ENCODE peak calls at places on chromosomes 13 and 19, in five cellular contexts. V is activated B cell treated with CpG ODN at 0.5 μM for 24 hours, J is DMS79 treated with DMSO at 0.1 percent for 48 hours, H is NCI-H510A, W is NCI-H2029 treated with DMSO at 0.1 percent for 48 hours. R is an unnamed sample.

GRCh38 chr19:8261347-8261746 is 46.8 kb downstream of the CD320 start:
- DNase-seq in V (no peak), J (no peak), H (no peak), W (no peak), R (no peak)

GRCh38 chr13:99198630-99199029 is 2.0 kb upstream of the UBAC2 start:
- DNase-seq in V (no peak), J (no peak), H (no peak), W (no peak), R (no peak)

GRCh38 chr19:10193666-10194499 is 870 bp downstream of the DNMT1 start:
- DNase-seq in V (no peak), J (no peak), H (no peak), W (no peak), R (peak)

GRCh38 chr19:4707956-4708650 is 15.5 kb downstream of the DPP9 start:
- DNase-seq in V (no peak), J (no peak), H (no peak), W (no peak), R (no peak)

GRCh38 chr13:104641309-104641708 is 1575.1 kb upstream of the SLC10A2 start:
- DNase-seq in V (no peak), J (no peak), H (no peak), W (no peak), R (no peak)

GRCh38 chr13:67224148-67224846 is 5.8 kb downstream of the PCDH9 start:
- DNase-seq in V (peak), J (peak), H (peak), W (peak), R (peak)

GRCh38 chr13:30493670-30494381 is 28.1 kb upstream of the HMGB1 start:
- DNase-seq in V (no peak), J (no peak), H (peak), W (peak), R (no peak)

GRCh38 chr19:46927893-46928292 is 67.1 kb downstream of the ARHGAP35 start:
- DNase-seq in V (no peak), J (no peak), H (no peak), W (no peak), R (no peak)

GRCh38 chr13:70237131-70237530 is 128.9 kb upstream of the KLHL1 start:
- DNase-seq in V (no peak), J (no peak), H (no peak), W (no peak), R (no peak)

GRCh38 chr19:4295972-4296771 is 6.0 kb downstream of the TMIGD2 start:
- DNase-seq in V (no peak), J (peak), H (no peak), W (peak), R (no peak)

GRCh38 chr19:3710265-3710812 is 2.2 kb downstream of the TJP3 start:
- DNase-seq in V (no peak), J (peak), H (peak), W (peak), R (no peak)

GRCh38 chr13:65342938-65343337 is 1887.2 kb downstream of the PCDH9 start:
- DNase-seq in V (no peak), J (no peak), H (no peak), W (no peak), R (no peak)

GRCh38 chr19:55066107-55066709 is 3.3 kb upstream of the RDH13 start:
- DNase-seq in V (no peak), J (no peak), H (no peak), W (no peak), R (no peak)

GRCh38 chr19:41223431-41224234 is 4.6 kb downstream of the AXL start:
- DNase-seq in V (no peak), J (no peak), H (no peak), W (no peak), R (peak)

GRCh38 chr19:1837625-1838105 is 10.6 kb downstream of the REXO1 start:
- DNase-seq in V (peak), J (no peak), H (no peak), W (no peak), R (peak)